ENCODE peak calls at places on chromosomes 2 and 18, in four cellular contexts. O is activated gamma-delta T cell treated with Interleukin-2 at 50 U/mL for 16 hours, J is fibroblast of the conjunctiva, F is NB4. D is an unnamed sample.

GRCh38 chr18:61949946-61950345 is 57.1 kb upstream of the RNF152 start:
- DNase-seq in J (no peak), O (no peak), F (no peak), D (no peak)

GRCh38 chr2:239809391-239809790 is 215.8 kb downstream of the NDUFA10 start:
- DNase-seq in O (no peak), F (no peak), J (no peak), D (no peak)

GRCh38 chr2:172440795-172441194 is 13.4 kb downstream of the ITGA6 start:
- DNase-seq in O (no peak), J (no peak), F (no peak), D (no peak)

GRCh38 chr18:77080283-77080682 is 52.3 kb downstream of the MBP start:
- DNase-seq in J (no peak), F (no peak), O (peak), D (no peak)

GRCh38 chr18:62106271-62106670 is 80.6 kb downstream of the PIGN start:
- DNase-seq in O (no peak), J (no peak), F (no peak), D (no peak)

GRCh38 chr18:77271720-77272481 is 22.3 kb downstream of the GALR1 start:
- DNase-seq in J (peak), O (no peak), F (no peak), D (no peak)

GRCh38 chr2:100757621-100758394 is 62.1 kb upstream of the NPAS2 start:
- DNase-seq in O (no peak), J (peak), F (no peak), D (no peak)

GRCh38 chr2:222547108-222547507 is 108.8 kb downstream of the FARSB start:
- DNase-seq in J (no peak), F (no peak), O (no peak), D (no peak)

D was measured in retinal pigment epithelial cell.